ENCODE peak calls at places on chromosomes 16 and 17, in six cellular contexts. Q is RPMI7951, E is T-helper 1 cell, G is AG09319, P is prostate gland, M is endothelial cell. B is an unnamed sample.

GRCh38 chr17:79797492-79798295 is 817 bp upstream of the CBX8 start:
- DNase-seq in P (no peak), M (no peak), G (no peak), E (no peak), Q (no peak), B (no peak)

GRCh38 chr17:39591958-39592954 is 15.5 kb downstream of the NEUROD2 start:
- DNase-seq in M (peak), E (peak), G (no peak), Q (peak), P (no peak), B (peak)

GRCh38 chr16:22014271-22014873 is 6.5 kb downstream of the MOSMO start:
- DNase-seq in M (no peak), G (no peak), Q (no peak), E (no peak), P (no peak), B (no peak)

GRCh38 chr17:57739402-57740224 is 5.5 kb downstream of the CCDC182 start:
- DNase-seq in P (no peak), G (no peak), E (no peak), Q (peak), M (no peak), B (no peak)

GRCh38 chr17:74212262-74212912 is 984 bp upstream of the TTYH2 start:
- DNase-seq in Q (peak), P (no peak), G (no peak), M (no peak), E (no peak), B (no peak)

GRCh38 chr17:6040473-6040872 is 29.7 kb upstream of the WSCD1 start:
- DNase-seq in G (no peak), E (no peak), Q (no peak), M (no peak), P (no peak), B (no peak)

GRCh38 chr17:3710951-3711383 is 12.7 kb upstream of the HASPIN start:
- DNase-seq in P (no peak), G (no peak), M (no peak), E (peak), Q (peak), B (no peak)

GRCh38 chr16:85850344-85850880 is 48.5 kb upstream of the IRF8 start:
- DNase-seq in G (no peak), P (no peak), E (no peak), Q (no peak), M (no peak), B (no peak)

GRCh38 chr16:87317766-87318121 is 552 bp upstream of the C16orf95 start:
- DNase-seq in G (peak), Q (peak), E (no peak), M (peak), P (no peak), B (peak)

GRCh38 chr16:58366247-58367031 is 25.8 kb upstream of the GINS3 start:
- DNase-seq in Q (peak), E (no peak), P (no peak), M (no peak), G (no peak), B (no peak)

GRCh38 chr17:1252203-1252608 is 18.0 kb upstream of the BHLHA9 start:
- DNase-seq in G (no peak), M (no peak), Q (no peak), E (no peak), P (no peak), B (no peak)

GRCh38 chr16:89145406-89146161 is 26.0 kb upstream of the CDH15 start:
- DNase-seq in Q (no peak), G (no peak), E (no peak), M (no peak), P (no peak), B (no peak)

GRCh38 chr16:87789437-87790277 is 23.9 kb upstream of the KLHDC4 start:
- DNase-seq in M (no peak), E (no peak), P (no peak), Q (peak), G (no peak), B (peak)

GRCh38 chr17:7587831-7588230 is 2.1 kb downstream of the SOX15 start:
- DNase-seq in P (no peak), G (no peak), Q (peak), M (no peak), E (no peak), B (no peak)

B was measured in thyroid gland.